ENCODE peak calls at places on chromosomes 4 and X, in nine cellular contexts. K is T-helper 1 cell, L is OCI-LY7, X is activated T-cell treated with anti-CD3 and anti-CD28 coated beads for 1 hour, H is GM13976, T is KBM-7, B is MG63, C is CMK, E is fibroblast of pulmonary artery. R is an unnamed sample.

GRCh38 chr4:186715077-186715476 is 8.6 kb downstream of the FAT1 start:
- DNase-seq in K (no peak), L (no peak), X (no peak), H (no peak), T (no peak), B (no peak), C (no peak), E (no peak), R (no peak)

GRCh38 chrX:32842053-32842452 is 369.3 kb downstream of the DMD start:
- DNase-seq in K (no peak), L (no peak), X (no peak), H (no peak), T (no peak), B (no peak), C (no peak), E (no peak), R (no peak)

GRCh38 chr4:40596522-40596921 is 33.1 kb downstream of the RBM47 start:
- DNase-seq in K (no peak), L (no peak), X (no peak), H (no peak), T (no peak), B (no peak), C (no peak), E (no peak), R (no peak)

GRCh38 chr4:145507636-145508035 is 26.0 kb downstream of the SMAD1 start:
- DNase-seq in K (no peak), L (peak; percentile 45), X (no peak), H (no peak), T (peak; percentile 34), B (no peak), C (peak; percentile 37), E (peak; percentile 75), R (no peak)

GRCh38 chr4:93876739-93877138 is 48.2 kb downstream of the ATOH1 start:
- DNase-seq in K (no peak), L (no peak), X (no peak), H (no peak), T (no peak), B (no peak), C (no peak), E (no peak), R (no peak)

GRCh38 chr4:105765690-105766407 is 57.3 kb downstream of the GSTCD start:
- DNase-seq in K (no peak), L (no peak), X (no peak), H (no peak), T (no peak), B (peak; percentile 69), C (peak; percentile 12), E (peak; percentile 93), R (peak; percentile 4)

GRCh38 chr4:15362541-15362940 is 65.3 kb upstream of the C1QTNF7 start:
- DNase-seq in K (no peak), L (no peak), X (no peak), H (no peak), T (no peak), B (no peak), C (no peak), E (no peak), R (no peak)

GRCh38 chr4:128600996-128601857 is 208.3 kb upstream of the JADE1 start:
- DNase-seq in K (no peak), L (no peak), X (no peak), H (no peak), T (no peak), B (peak; percentile 93), C (no peak), E (peak; percentile 99), R (peak; percentile 65)

GRCh38 chrX:39501822-39502221 is 595.9 kb downstream of the BCOR start:
- DNase-seq in K (no peak), L (no peak), X (no peak), H (no peak), T (no peak), B (no peak), C (no peak), E (no peak), R (no peak)

GRCh38 chr4:136925203-136925602 is 607.1 kb downstream of the PCDH18 start:
- DNase-seq in K (no peak), L (no peak), X (no peak), H (no peak), T (no peak), B (no peak), C (no peak), E (no peak), R (no peak)

GRCh38 chrX:124925681-124926080 is 394.0 kb upstream of the TEX13C start:
- DNase-seq in K (no peak), L (no peak), X (no peak), H (no peak), T (no peak), B (no peak), C (no peak), E (no peak), R (no peak)

GRCh38 chrX:102599950-102600579 is 750 bp downstream of the ARMCX5 start:
- DNase-seq in K (no peak), L (no peak), X (no peak), H (no peak), T (peak; percentile 46), B (no peak), C (no peak), E (peak; percentile 39), R (no peak)

GRCh38 chr4:3228881-3229280 is 20.1 kb upstream of the MSANTD1 start:
- DNase-seq in K (no peak), L (no peak), X (no peak), H (no peak), T (no peak), B (no peak), C (no peak), E (no peak), R (no peak)

GRCh38 chr4:15684498-15684897 is 2.9 kb downstream of the FAM200B start:
- DNase-seq in K (no peak), L (no peak), X (no peak), H (no peak), T (no peak), B (no peak), C (no peak), E (no peak), R (no peak)

GRCh38 chr4:69617083-69617694 is 22.3 kb downstream of the UGT2A2 start:
- DNase-seq in K (no peak), L (peak; percentile 7), X (no peak), H (no peak), T (peak; percentile 53), B (no peak), C (peak; percentile 39), E (peak; percentile 55), R (no peak)

GRCh38 chrX:108186811-108187210 is 95.2 kb downstream of the ATG4A start:
- DNase-seq in K (no peak), L (no peak), X (no peak), H (no peak), T (no peak), B (no peak), C (no peak), E (peak; percentile 69), R (peak; percentile 3)

GRCh38 chrX:311156-312129 is 7.2 kb downstream of the GTPBP6 start:
- DNase-seq in K (no peak), L (no peak), X (no peak), H (no peak), T (no peak), B (no peak), C (no peak), E (no peak), R (no peak)

GRCh38 chrX:9902651-9903050 is 64.5 kb upstream of the CLDN34 start:
- DNase-seq in K (no peak), L (no peak), X (no peak), H (no peak), T (no peak), B (peak; percentile 92), C (no peak), E (no peak), R (no peak)

GRCh38 chrX:100980608-100981497 is 11.3 kb downstream of the ARL13A start:
- DNase-seq in K (no peak), L (no peak), X (no peak), H (no peak), T (no peak), B (peak; percentile 61), C (no peak), E (peak; percentile 69), R (peak; percentile 18)

GRCh38 chrX:25853002-25853479 is 285.1 kb upstream of the MAGEB18 start:
- DNase-seq in K (no peak), L (no peak), X (no peak), H (no peak), T (no peak), B (no peak), C (no peak), E (no peak), R (no peak)

GRCh38 chr4:62474802-62475201 is 1274.7 kb downstream of the ADGRL3 start:
- DNase-seq in K (no peak), L (no peak), X (no peak), H (no peak), T (no peak), B (no peak), C (no peak), E (no peak), R (no peak)

GRCh38 chrX:9495496-9495895 is 30.6 kb downstream of the TBL1X start:
- DNase-seq in K (no peak), L (no peak), X (no peak), H (no peak), T (no peak), B (no peak), C (no peak), E (no peak), R (no peak)

GRCh38 chr4:1477045-1477905 is 71.0 kb upstream of the NKX1-1 start:
- DNase-seq in K (no peak), L (no peak), X (no peak), H (no peak), T (no peak), B (no peak), C (no peak), E (no peak), R (no peak)

GRCh38 chr4:40055379-40055872 is 1.2 kb upstream of the N4BP2 start:
- DNase-seq in K (no peak), L (no peak), X (no peak), H (peak; percentile 64), T (peak; percentile 92), B (no peak), C (peak; percentile 11), E (no peak), R (no peak)

GRCh38 chrX:42085836-42086235 is 162.5 kb upstream of the CASK start:
- DNase-seq in K (no peak), L (no peak), X (no peak), H (no peak), T (no peak), B (no peak), C (no peak), E (no peak), R (no peak)

GRCh38 chrX:20361081-20361889 is 94.6 kb upstream of the RPS6KA3 start:
- DNase-seq in K (no peak), L (no peak), X (no peak), H (no peak), T (peak; percentile 51), B (no peak), C (no peak), E (peak; percentile 71), R (no peak)

R was measured in T1000.